ENCODE peak calls at places on chromosomes 4 and X, in four cellular contexts. K, M, I and D are unnamed samples.

GRCh38 chr4:75718529-75718928 is 5.8 kb upstream of the USO1 start:
- DNase-seq in K (no peak), M (no peak), I (no peak), D (no peak)

GRCh38 chr4:107877361-107877760 is 52.6 kb downstream of the SGMS2 start:
- DNase-seq in I (no peak), M (no peak), K (no peak), D (no peak)

GRCh38 chr4:76696109-76696508 is 201.8 kb downstream of the SOWAHB start:
- DNase-seq in I (no peak), K (no peak), M (peak; percentile 28), D (no peak)

GRCh38 chrX:107562482-107562881 is 65.8 kb upstream of the PRPS1 start:
- DNase-seq in K (no peak), M (no peak), I (no peak), D (no peak)

GRCh38 chr4:14168919-14169318 is 541.4 kb upstream of the BOD1L1 start:
- DNase-seq in I (peak; percentile 53), K (no peak), M (no peak), D (no peak)

GRCh38 chr4:73917081-73917501 is 47.9 kb downstream of the CXCL1 start:
- DNase-seq in M (no peak), I (no peak), K (no peak), D (no peak)

GRCh38 chr4:42568610-42569207 is 88.2 kb downstream of the ATP8A1 start:
- DNase-seq in K (peak; percentile 40), I (peak; percentile 25), M (peak; percentile 56), D (peak; percentile 57)

GRCh38 chr4:39937683-39938268 is 39.9 kb downstream of the PDS5A start:
- DNase-seq in M (no peak), I (peak; percentile 48), K (no peak), D (no peak)

GRCh38 chrX:97846718-97847237 is 963.1 kb downstream of the RPA4 start:
- DNase-seq in K (no peak), I (no peak), M (no peak), D (no peak)

GRCh38 chrX:137915466-137915865 is 349.5 kb downstream of the ZIC3 start:
- DNase-seq in K (no peak), I (no peak), M (no peak), D (no peak)

GRCh38 chr4:118282692-118283091 is 70.1 kb downstream of the PRSS12 start:
- DNase-seq in M (peak; percentile 33), K (no peak), I (no peak), D (no peak)

GRCh38 chrX:23616361-23616760 is 50.9 kb upstream of the PRDX4 start:
- DNase-seq in K (peak; percentile 49), I (no peak), M (peak; percentile 0), D (peak; percentile 44)

GRCh38 chr4:8402640-8403039 is 37.9 kb downstream of the ACOX3 start:
- DNase-seq in M (no peak), K (no peak), I (no peak), D (no peak)

GRCh38 chr4:139645458-139645857 is 20.2 kb upstream of the MGST2 start:
- DNase-seq in M (no peak), I (no peak), K (no peak), D (no peak)

GRCh38 chr4:148091896-148092295 is 350.3 kb downstream of the NR3C2 start:
- DNase-seq in M (no peak), K (no peak), I (no peak), D (no peak)

GRCh38 chr4:8101213-8101781 is 57.3 kb downstream of the ABLIM2 start:
- DNase-seq in K (no peak), I (no peak), M (peak; percentile 15), D (no peak)

GRCh38 chr4:1246901-1247810 is 1.8 kb downstream of the CTBP1 start:
- DNase-seq in K (peak; percentile 53), M (no peak), I (no peak), D (no peak)

GRCh38 chrX:3443186-3443585 is 96.7 kb upstream of the MXRA5 start:
- DNase-seq in M (no peak), I (no peak), K (no peak), D (no peak)

GRCh38 chr4:111641813-111642579 is 503.3 kb upstream of the FAM241A start:
- DNase-seq in I (peak; percentile 13), K (peak; percentile 41), M (peak; percentile 87), D (peak; percentile 69)

GRCh38 chr4:13088726-13089658 is 395.1 kb downstream of the RAB28 start:
- DNase-seq in M (no peak), I (no peak), K (no peak), D (no peak)

GRCh38 chr4:153497988-153498967 is 32.1 kb downstream of the TMEM131L start:
- DNase-seq in K (no peak), I (peak; percentile 72), M (no peak), D (no peak)

GRCh38 chrX:42096262-42096939 is 173.0 kb upstream of the CASK start:
- DNase-seq in K (no peak), M (peak; percentile 5), I (no peak), D (no peak)

DNA sequence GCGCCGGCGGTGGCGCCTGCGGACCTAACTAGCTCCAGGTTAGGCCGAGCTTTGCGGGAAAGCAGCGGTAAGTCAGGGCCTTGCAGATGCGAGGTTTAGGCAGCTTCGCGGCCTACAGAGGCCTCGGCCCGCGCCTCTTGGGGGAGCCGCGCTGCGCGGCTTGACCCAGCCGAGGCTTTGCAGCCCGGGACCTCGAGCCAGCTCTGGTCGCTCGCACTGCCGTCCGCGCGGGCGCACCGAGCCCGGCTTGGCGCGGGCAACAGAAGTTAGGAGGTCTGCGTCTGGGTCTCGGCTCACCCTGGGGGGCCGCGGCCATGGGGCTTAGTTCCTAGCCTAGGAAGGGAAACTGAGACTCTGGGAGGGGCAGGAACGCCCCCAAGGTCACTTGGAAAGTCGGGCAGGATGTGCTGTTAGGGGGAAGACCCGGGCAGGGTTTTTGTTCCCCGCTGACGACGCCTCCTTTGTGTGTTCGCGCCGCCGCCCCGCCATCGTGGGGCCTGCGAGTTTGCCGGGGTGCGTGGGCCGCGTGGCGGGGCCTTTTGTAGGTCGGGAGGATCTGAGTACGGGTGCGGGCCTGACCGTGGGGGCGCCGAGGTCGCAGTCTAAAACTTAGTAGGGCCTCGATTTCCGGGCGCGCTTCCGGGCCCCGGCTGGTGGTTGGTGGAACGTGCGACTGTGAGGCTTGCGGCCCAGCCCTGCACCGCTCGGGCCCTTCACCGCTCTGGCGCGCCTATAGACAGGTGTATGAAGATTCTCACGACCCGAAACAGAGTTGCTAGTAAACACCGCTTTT is 482 bp downstream of the RNF4 start:
- DNase-seq in K (peak; percentile 81), M (no peak), I (no peak), D (peak; percentile 60)
- TF ChIP-seq FOXK2 in K (no peak), M (no peak), I (no peak), D (no peak)

DNA sequence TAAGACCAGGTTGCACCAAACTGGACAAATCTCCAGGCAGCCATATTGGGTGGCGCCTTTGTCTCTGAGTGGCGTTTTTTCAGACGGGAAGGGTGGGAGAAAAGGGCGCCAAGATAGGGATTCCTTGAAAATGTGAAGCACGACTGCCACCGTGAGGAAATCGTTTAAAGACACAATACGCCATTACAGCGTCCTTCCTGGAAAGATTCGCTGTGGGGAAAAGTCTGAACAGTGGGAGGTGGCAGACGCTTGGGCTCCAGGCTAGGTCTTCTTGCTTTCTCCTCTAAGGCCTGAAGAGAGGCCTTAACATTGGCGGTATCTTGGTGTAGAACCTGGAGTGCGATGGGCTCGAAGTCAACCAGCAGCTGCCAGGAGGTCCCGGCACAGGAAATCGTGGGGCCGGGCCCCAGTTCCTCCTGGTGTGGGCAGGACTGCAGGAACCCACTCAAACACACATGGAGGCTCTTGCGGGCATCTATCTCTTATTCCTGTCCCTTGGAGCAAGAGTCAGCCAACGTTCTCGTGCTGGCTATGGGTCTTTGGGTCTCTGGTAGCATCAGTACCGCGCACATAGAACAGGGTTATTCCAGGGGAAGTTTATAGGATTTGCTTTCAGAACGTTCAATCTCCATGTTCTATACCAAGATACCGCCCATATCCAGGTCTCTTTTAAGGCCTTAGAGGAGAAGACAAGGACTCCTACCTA is 208.8 kb downstream of the OR13H1 start:
- DNase-seq in K (no peak), I (peak; percentile 87), M (no peak), D (no peak)
- TF ChIP-seq FOXK2 in K (no peak), I (no peak), M (no peak), D (no peak)

GRCh38 chrX:136659174-136659573 is 11.2 kb downstream of the CD40LG start:
- DNase-seq in I (no peak), K (no peak), M (no peak), D (no peak)
- TF ChIP-seq FOXK2 in I (no peak), K (no peak), M (no peak), D (no peak)

DNA sequence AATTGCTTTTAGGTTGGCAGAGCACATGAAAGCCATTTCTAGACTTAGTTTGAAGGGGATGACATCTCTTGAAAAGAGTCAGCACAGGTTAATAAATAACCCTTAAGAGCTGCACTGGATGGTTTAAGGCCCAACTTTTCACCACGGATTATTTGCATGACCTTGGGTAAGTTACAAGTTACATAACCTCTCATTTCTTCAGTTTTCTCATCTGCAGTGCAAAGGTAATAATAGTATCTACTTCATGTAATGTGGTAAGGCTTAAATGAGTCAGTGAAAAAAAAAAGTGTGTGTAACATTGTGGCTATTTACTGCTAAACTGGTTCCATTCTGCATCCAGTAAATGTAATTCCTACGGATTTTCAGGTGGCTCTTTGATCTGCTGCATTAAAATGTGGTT is 715.8 kb downstream of the CCSER1 start:
- DNase-seq in K (no peak), M (peak; percentile 85), I (peak; percentile 49), D (no peak)
- TF ChIP-seq FOXK2 in K (no peak), M (no peak), I (no peak), D (no peak)

DNA sequence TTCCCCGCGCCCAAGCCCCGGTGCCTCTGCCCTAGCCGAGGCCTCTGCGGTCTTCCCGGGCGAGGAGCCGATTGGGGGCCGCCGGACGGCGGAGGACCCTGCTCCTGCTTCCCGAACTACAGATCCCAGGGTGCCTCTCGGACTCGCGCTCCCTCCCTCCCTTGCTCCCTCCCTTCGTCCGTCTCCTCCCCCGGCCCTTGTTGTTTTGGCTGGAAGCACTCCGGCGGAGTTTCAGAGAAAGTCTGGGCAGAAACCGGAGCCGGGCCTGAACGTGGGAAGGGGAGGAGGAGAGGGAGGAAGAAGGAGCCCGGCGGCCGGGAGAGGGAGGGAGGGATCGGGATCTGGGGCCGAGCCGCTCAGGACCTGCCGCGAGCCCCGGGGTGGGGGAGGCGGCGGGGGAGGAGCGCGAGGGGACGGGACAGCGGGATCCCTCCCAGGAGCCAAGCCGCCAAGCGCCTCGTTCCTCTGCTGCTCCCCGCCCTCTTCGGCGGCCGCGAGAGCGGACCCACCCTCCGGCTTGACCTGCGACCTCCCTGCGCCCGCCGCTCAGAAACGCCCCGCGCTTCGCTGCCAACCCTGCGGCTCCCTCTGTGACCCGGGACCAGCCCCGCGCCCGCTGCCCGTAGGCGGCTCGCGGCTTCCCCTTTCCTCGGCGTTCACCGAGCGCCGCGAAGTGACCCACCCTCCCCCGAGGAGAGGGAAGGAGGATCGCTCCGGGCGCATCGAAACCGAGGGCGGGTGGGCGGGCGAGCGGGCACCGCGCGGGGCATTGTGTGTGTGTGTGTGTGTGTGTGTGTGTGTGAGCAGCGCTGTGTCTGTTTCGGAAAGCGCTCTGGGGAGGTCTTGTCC is 473 bp upstream of the GAB1 start:
- DNase-seq in I (no peak), K (peak; percentile 82), M (peak; percentile 71), D (peak; percentile 79)
- TF ChIP-seq FOXK2 in I (no peak), K (peak; percentile 74), M (no peak), D (no peak)

GRCh38 chrX:126272795-126273497 is 106.9 kb upstream of the DCAF12L2 start:
- DNase-seq in I (no peak), M (no peak), K (no peak), D (peak; percentile 8)
- TF ChIP-seq FOXK2 in I (no peak), M (no peak), K (no peak), D (no peak)